ENCODE peak calls at places on chromosomes 3 and 15, in six cellular contexts. Q is IMR-90, J is lower lobe of right lung, A is RWPE1, L is astrocyte of the cerebellum, P is AG10803. B is an unnamed sample.

GRCh38 chr15:40582726-40583246 is 11.3 kb upstream of the KNL1 start:
- DNase-seq in L (no peak), P (peak; percentile 57), J (no peak), Q (no peak), A (no peak), B (no peak)

GRCh38 chr3:54321515-54321914 is 199.2 kb downstream of the CACNA2D3 start:
- DNase-seq in L (no peak), Q (no peak), A (no peak), J (no peak), P (no peak), B (no peak)

GRCh38 chr3:134426660-134427181 is 52.5 kb upstream of the AMOTL2 start:
- DNase-seq in J (no peak), A (no peak), Q (peak; percentile 95), P (peak; percentile 88), L (peak; percentile 68), B (no peak)

GRCh38 chr15:82570721-82571519 is 30.7 kb upstream of the RPS17 start:
- DNase-seq in J (no peak), P (peak; percentile 30), L (no peak), A (no peak), Q (peak; percentile 70), B (no peak)

GRCh38 chr3:141414141-141414689 is 45.9 kb downstream of the ZBTB38 start:
- DNase-seq in A (no peak), Q (no peak), J (no peak), P (peak; percentile 88), L (peak; percentile 64), B (no peak)

GRCh38 chr15:34951993-34952392 is 17.5 kb downstream of the AQR start:
- DNase-seq in P (peak; percentile 91), L (peak; percentile 19), Q (no peak), J (no peak), A (no peak), B (no peak)

GRCh38 chr15:88541709-88542341 is 4.7 kb downstream of the DET1 start:
- DNase-seq in L (no peak), P (no peak), Q (no peak), J (no peak), A (no peak), B (no peak)

GRCh38 chr3:41148446-41148845 is 50.9 kb upstream of the CTNNB1 start:
- DNase-seq in A (no peak), Q (no peak), J (no peak), L (peak; percentile 39), P (no peak), B (no peak)

GRCh38 chr15:76823903-76824302 is 81.2 kb downstream of the SCAPER start:
- DNase-seq in A (no peak), J (no peak), P (no peak), L (no peak), Q (peak; percentile 53), B (no peak)

GRCh38 chr3:15873415-15873814 is 75.6 kb upstream of the ANKRD28 start:
- DNase-seq in Q (no peak), P (no peak), L (no peak), A (no peak), J (no peak), B (no peak)

GRCh38 chr3:32077260-32078084 is 28.9 kb upstream of the GPD1L start:
- DNase-seq in P (no peak), Q (no peak), J (no peak), L (no peak), A (no peak), B (no peak)

GRCh38 chr3:196963309-196963953 is 5.2 kb downstream of the PIGZ start:
- DNase-seq in P (no peak), A (no peak), J (no peak), Q (no peak), L (no peak), B (no peak)

GRCh38 chr3:134606033-134607025 is 44.5 kb downstream of the KY start:
- DNase-seq in Q (no peak), P (no peak), A (no peak), J (no peak), L (no peak), B (no peak)

GRCh38 chr3:25567390-25567789 is 97.3 kb downstream of the TOP2B start:
- DNase-seq in P (no peak), A (no peak), J (no peak), Q (no peak), L (no peak), B (no peak)

GRCh38 chr3:74651239-74651638 is 36.8 kb upstream of the CNTN3 start:
- DNase-seq in A (no peak), Q (peak; percentile 57), L (no peak), P (peak; percentile 53), J (no peak), B (no peak)

GRCh38 chr3:52682016-52682415 is 3.7 kb downstream of the PBRM1 start:
- DNase-seq in A (no peak), P (peak; percentile 81), L (peak; percentile 48), Q (peak; percentile 85), J (no peak), B (no peak)
- TF ChIP-seq CTCF in A (no peak), P (peak; percentile 41), L (peak; percentile 10), Q (peak; percentile 33), J (no peak), B (no peak)

GRCh38 chr3:178181784-178182183 is 354.5 kb upstream of the KCNMB2 start:
- DNase-seq in Q (no peak), J (no peak), L (no peak), A (no peak), P (no peak), B (no peak)
- TF ChIP-seq CTCF in Q (no peak), J (no peak), L (no peak), A (no peak), P (no peak), B (no peak)

DNA sequence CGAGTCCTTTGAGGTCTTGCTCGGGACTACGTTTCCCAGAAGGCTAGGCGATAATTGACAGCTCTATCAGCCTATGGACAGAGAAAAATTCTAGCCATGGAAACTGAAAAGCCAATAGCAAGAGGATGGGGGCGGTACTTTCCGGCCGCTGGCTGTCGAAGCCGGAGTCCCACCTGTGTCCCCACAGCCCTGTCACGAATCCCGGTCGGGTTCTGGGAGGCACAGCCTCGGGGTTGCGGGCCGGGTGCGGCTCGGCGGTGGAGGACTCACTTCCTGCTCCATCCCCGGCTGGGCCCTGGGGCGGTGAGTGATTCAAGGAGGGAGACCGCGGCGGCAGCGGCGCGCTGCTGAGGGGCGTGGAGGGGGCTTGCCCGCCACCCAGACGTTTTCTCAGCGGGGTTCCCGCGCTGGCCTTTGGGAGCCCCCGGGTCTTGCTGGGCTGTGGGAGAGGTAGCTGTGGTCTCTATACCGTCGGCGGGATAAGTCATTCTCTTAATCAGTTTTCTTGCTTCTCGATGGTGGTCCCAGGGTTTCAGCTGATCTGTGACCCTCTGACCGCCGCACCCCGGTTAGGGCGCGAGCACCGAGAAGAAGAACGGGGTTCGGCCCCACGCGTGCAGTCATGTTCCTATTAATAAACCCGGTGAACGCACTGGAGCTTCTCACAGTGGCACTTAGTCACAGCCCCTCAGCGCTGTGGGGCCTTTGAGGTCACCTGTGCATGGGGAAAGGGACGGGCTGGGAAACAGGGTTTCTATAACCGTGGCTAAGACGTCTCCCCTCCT is at the start of gene ZNF774:
- DNase-seq in A (peak; percentile 100), J (peak; percentile 93), Q (peak; percentile 94), L (peak; percentile 90), P (peak; percentile 92), B (peak; percentile 76)
- TF ChIP-seq CTCF in A (no peak), J (no peak), Q (no peak), L (no peak), P (no peak), B (no peak)

GRCh38 chr3:10259798-10260197 is 11.5 kb downstream of the TATDN2 start:
- DNase-seq in P (no peak), Q (no peak), A (no peak), L (no peak), J (no peak), B (no peak)

GRCh38 chr3:10262027-10262426 is 13.8 kb downstream of the TATDN2 start:
- DNase-seq in A (no peak), P (no peak), Q (no peak), L (no peak), J (no peak), B (no peak)

GRCh38 chr3:10265833-10266232 is 17.6 kb downstream of the TATDN2 start:
- DNase-seq in Q (no peak), A (no peak), P (no peak), J (no peak), L (no peak), B (no peak)

GRCh38 chr3:10260211-10260701 is 12.0 kb downstream of the TATDN2 start:
- DNase-seq in A (no peak), J (no peak), Q (no peak), P (no peak), L (no peak), B (no peak)

GRCh38 chr3:10263549-10264363 is 15.5 kb downstream of the TATDN2 start:
- DNase-seq in P (peak; percentile 45), L (no peak), A (peak; percentile 43), J (no peak), Q (peak; percentile 42), B (no peak)
- TF ChIP-seq CTCF in P (peak; percentile 67), L (peak; percentile 59), A (peak; percentile 37), J (peak; percentile 40), Q (peak; percentile 39), B (peak; percentile 66)

GRCh38 chr15:51163843-51164242 is 69.1 kb upstream of the TNFAIP8L3 start:
- DNase-seq in J (no peak), P (no peak), L (no peak), Q (no peak), A (no peak), B (no peak)
- TF ChIP-seq CTCF in J (no peak), P (no peak), L (no peak), Q (no peak), A (no peak), B (no peak)

GRCh38 chr3:13528217-13528801 is 20.6 kb upstream of the FBLN2 start:
- DNase-seq in P (no peak), A (no peak), J (no peak), L (no peak), Q (no peak), B (no peak)
- TF ChIP-seq CTCF in P (peak; percentile 48), A (no peak), J (no peak), L (peak; percentile 47), Q (peak; percentile 28), B (peak; percentile 46)

GRCh38 chr3:19792388-19792787 is 141.6 kb downstream of the EFHB start:
- DNase-seq in L (no peak), P (no peak), Q (no peak), J (no peak), A (no peak), B (no peak)
- TF ChIP-seq CTCF in L (no peak), P (no peak), Q (no peak), J (no peak), A (no peak), B (no peak)

GRCh38 chr3:33439421-33440327 is 531 bp downstream of the UBP1 start:
- DNase-seq in J (peak; percentile 81), A (peak; percentile 26), P (peak; percentile 42), Q (peak; percentile 15), L (no peak), B (peak; percentile 56)
- TF ChIP-seq CTCF in J (peak; percentile 22), A (peak; percentile 59), P (no peak), Q (peak; percentile 44), L (no peak), B (peak; percentile 15)